ENCODE peak calls at places on chromosome 21, in nine cellular contexts. C is thoracic aorta, K is epithelial cell of esophagus, U is OCI-LY7, P is foreskin fibroblast, B is BJ, O is left ventricle myocardium inferior, W is A673, R is fibroblast of the aortic adventitia. J is an unnamed sample.

GRCh38 chr21:46633561-46633960 is 1.9 kb upstream of the PRMT2 start:
- DNase-seq in R (no peak), U (no peak), B (no peak), O (no peak), C (no peak), K (no peak), W (no peak), P (no peak), J (no peak)

GRCh38 chr21:39599191-39599966 is 13.4 kb upstream of the B3GALT5 start:
- DNase-seq in K (no peak), O (no peak), P (no peak), W (no peak), U (no peak), R (no peak), C (no peak), B (no peak), J (no peak)

GRCh38 chr21:40575983-40576382 is 271.0 kb downstream of the DSCAM start:
- DNase-seq in U (no peak), R (no peak), K (no peak), O (no peak), C (no peak), P (peak; percentile 0), B (no peak), W (no peak), J (no peak)

GRCh38 chr21:31180256-31181088 is 142.2 kb upstream of the KRTAP19-8 start:
- DNase-seq in W (peak; percentile 64), O (no peak), U (peak; percentile 51), R (peak; percentile 70), C (no peak), P (peak; percentile 70), B (no peak), K (peak; percentile 51), J (no peak)

GRCh38 chr21:7933923-7934322 is 2587.5 kb upstream of the TPTE start:
- DNase-seq in O (no peak), K (no peak), P (no peak), C (no peak), R (no peak), U (no peak), W (no peak), B (no peak), J (no peak)

GRCh38 chr21:25752389-25752788 is 17.6 kb downstream of the GABPA start:
- DNase-seq in B (no peak), P (no peak), K (no peak), O (no peak), W (no peak), R (no peak), U (no peak), C (no peak), J (no peak)

GRCh38 chr21:43361127-43361492 is 65.8 kb downstream of the SIK1 start:
- DNase-seq in K (peak; percentile 59), B (no peak), R (no peak), O (peak; percentile 58), C (no peak), P (peak; percentile 66), U (peak; percentile 69), W (no peak), J (no peak)

GRCh38 chr21:43333301-43334062 is 93.4 kb downstream of the SIK1 start:
- DNase-seq in P (peak; percentile 86), C (no peak), K (peak; percentile 95), R (peak; percentile 67), U (no peak), W (no peak), O (peak; percentile 38), B (peak; percentile 84), J (peak; percentile 79)

GRCh38 chr21:9753943-9754342 is 767.4 kb upstream of the TPTE start:
- DNase-seq in R (no peak), U (no peak), K (no peak), W (no peak), B (no peak), C (no peak), O (no peak), P (no peak), J (no peak)

GRCh38 chr21:22890656-22891055 is 1892.4 kb downstream of the NCAM2 start:
- DNase-seq in O (no peak), K (peak; percentile 16), R (no peak), P (no peak), C (no peak), U (no peak), W (no peak), B (no peak), J (no peak)

GRCh38 chr21:30979054-30979453 is 59.2 kb downstream of the KRTAP19-8 start:
- DNase-seq in K (no peak), U (no peak), C (no peak), P (no peak), R (no peak), O (no peak), B (no peak), W (no peak), J (no peak)

GRCh38 chr21:26522704-26523103 is 50.4 kb downstream of the CYYR1 start:
- DNase-seq in K (no peak), R (no peak), O (no peak), U (no peak), C (no peak), P (peak; percentile 1), W (no peak), B (no peak), J (no peak)

GRCh38 chr21:34881894-34882371 is 167.2 kb downstream of the RUNX1 start:
- DNase-seq in P (peak; percentile 82), W (no peak), U (no peak), R (peak; percentile 89), O (no peak), C (no peak), K (peak; percentile 85), B (peak; percentile 79), J (peak; percentile 75)

GRCh38 chr21:34882719-34883131 is 166.4 kb downstream of the RUNX1 start:
- DNase-seq in R (no peak), K (no peak), B (no peak), U (peak; percentile 28), C (no peak), P (peak; percentile 41), O (no peak), W (no peak), J (no peak)

GRCh38 chr21:34885125-34885524 is 164.0 kb downstream of the RUNX1 start:
- DNase-seq in B (no peak), P (peak; percentile 45), R (no peak), C (no peak), W (no peak), O (no peak), K (no peak), U (no peak), J (no peak)

GRCh38 chr21:34884346-34884929 is 164.7 kb downstream of the RUNX1 start:
- DNase-seq in P (peak; percentile 27), K (no peak), O (no peak), R (no peak), U (no peak), C (no peak), B (no peak), W (no peak), J (no peak)

DNA sequence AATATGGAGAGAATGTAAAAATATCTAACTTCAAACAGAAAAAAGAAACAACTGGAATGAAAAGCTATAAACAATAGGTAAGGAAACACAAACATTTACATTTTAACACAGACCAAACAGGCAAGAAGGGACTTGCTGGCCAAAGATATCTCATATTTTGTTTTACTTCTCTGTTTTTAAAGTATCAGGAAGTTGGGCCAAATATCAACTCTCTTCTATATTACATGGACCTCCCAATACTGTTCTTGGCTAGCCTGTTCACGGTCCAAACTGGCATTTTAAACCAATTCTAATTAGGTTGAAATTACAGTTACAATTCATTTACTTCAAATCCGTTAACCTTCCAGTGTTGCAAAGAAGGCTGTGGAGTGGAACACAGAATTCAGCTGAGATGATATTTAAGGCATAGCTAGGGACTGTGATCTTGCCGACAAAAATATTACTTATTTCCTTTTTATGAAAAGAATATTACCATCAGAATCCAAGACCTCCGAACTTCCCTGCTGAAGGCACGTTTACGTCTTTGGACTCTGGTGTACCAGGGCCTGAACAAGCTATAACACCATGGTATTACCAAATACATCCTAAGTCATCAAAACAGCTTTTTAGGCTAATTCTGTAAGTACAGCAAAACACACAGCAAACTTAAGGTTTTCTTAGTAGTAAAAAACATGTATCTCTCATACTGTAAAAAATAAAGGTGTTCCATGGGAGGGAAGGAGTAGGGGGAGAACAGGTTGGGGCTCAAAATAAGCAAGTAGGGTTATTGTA is 165.4 kb downstream of the RUNX1 start:
- DNase-seq in P (peak; percentile 33), O (no peak), C (no peak), K (no peak), W (no peak), R (no peak), B (no peak), U (no peak), J (no peak)
- H3K4me3 ChIP-seq in P (peak overlapping the region; percentile 79), O (peak overlapping the region; percentile 75), C (peak overlapping the region; percentile 74), K (peak overlapping the region; percentile 78), W (no peak overlapping the region), R (peak overlapping the region; percentile 88), B (peak overlapping the region; percentile 97), U (no peak overlapping the region), J (peak overlapping the region; percentile 83)

GRCh38 chr21:36589352-36589971 is 109.5 kb upstream of the SIM2 start:
- DNase-seq in U (peak; percentile 72), C (no peak), B (peak; percentile 1), R (peak; percentile 70), W (peak; percentile 81), P (peak; percentile 74), K (peak; percentile 35), O (no peak), J (no peak)
- TF ChIP-seq CTCF in U (peak; percentile 92), C (no peak), B (peak; percentile 75), R (peak; percentile 75), W (peak; percentile 83), P (peak; percentile 66), K (peak; percentile 49), O (peak; percentile 47), J (peak; percentile 49)

GRCh38 chr21:42108554-42108885 is 37.4 kb downstream of the UMODL1 start:
- DNase-seq in W (no peak), B (no peak), K (no peak), C (no peak), U (no peak), O (no peak), P (no peak), R (no peak), J (no peak)
- H3K4me3 ChIP-seq in W (no peak overlapping the region), B (no peak overlapping the region), K (no peak overlapping the region), C (no peak overlapping the region), U (peak overlapping the region; percentile 55), O (peak overlapping the region; percentile 42), P (no peak overlapping the region), R (no peak overlapping the region), J (no peak overlapping the region)

GRCh38 chr21:37907076-37907475 is 9.2 kb downstream of the KCNJ6 start:
- DNase-seq in W (no peak), C (no peak), O (no peak), U (no peak), P (no peak), B (no peak), R (no peak), K (peak; percentile 12), J (no peak)

GRCh38 chr21:37904879-37905278 is 11.4 kb downstream of the KCNJ6 start:
- DNase-seq in K (no peak), P (no peak), W (no peak), U (no peak), B (no peak), C (no peak), R (no peak), O (peak; percentile 52), J (no peak)

GRCh38 chr21:37905291-37905690 is 11.0 kb downstream of the KCNJ6 start:
- DNase-seq in K (no peak), C (no peak), R (no peak), P (no peak), U (no peak), B (no peak), O (no peak), W (no peak), J (no peak)

GRCh38 chr21:37909936-37910335 is 6.3 kb downstream of the KCNJ6 start:
- DNase-seq in C (no peak), K (no peak), W (no peak), P (peak; percentile 6), O (no peak), B (no peak), R (no peak), U (no peak), J (no peak)

GRCh38 chr21:37908691-37909090 is 7.6 kb downstream of the KCNJ6 start:
- DNase-seq in B (no peak), O (no peak), W (no peak), C (no peak), R (no peak), U (no peak), P (no peak), K (no peak), J (no peak)
- TF ChIP-seq CTCF in B (no peak), O (no peak), W (no peak), C (no peak), R (no peak), U (no peak), P (no peak), K (no peak), J (no peak)

J was measured in AG04449.